ENCODE peak calls at places on chromosome 20, in ten cellular contexts. S is progenitor cell of endocrine pancreas; W is NB4; I is AG09309; M is IMR-90; A is adrenal gland; E is activated CD8-positive, alpha-beta T cell treated with anti-CD3 and anti-CD28 coated beads for 36 hours; D is tibial artery; V is mesothelial cell of epicardium; U is type B pancreatic cell. C is an unnamed sample.

GRCh38 chr20:49821850-49822249 is 9.2 kb downstream of the SLC9A8 start:
- DNase-seq in E (peak; percentile 17), S (no peak), M (peak; percentile 71), D (no peak), V (no peak), U (no peak), W (no peak), I (no peak), A (peak; percentile 35), C (no peak)

GRCh38 chr20:36830791-36831691 is 44.9 kb upstream of the TLDC2 start:
- DNase-seq in V (no peak), A (peak; percentile 86), S (no peak), W (no peak), U (no peak), M (peak; percentile 23), I (peak; percentile 52), D (peak; percentile 82), E (no peak), C (no peak)

GRCh38 chr20:59785118-59785959 is 148.1 kb downstream of the SYCP2 start:
- DNase-seq in M (no peak), V (no peak), I (no peak), D (no peak), A (no peak), E (no peak), U (peak; percentile 51), S (no peak), W (no peak), C (no peak)

GRCh38 chr20:40525356-40525755 is 163.7 kb downstream of the MAFB start:
- DNase-seq in V (no peak), M (peak; percentile 8), S (no peak), I (no peak), E (no peak), A (no peak), U (no peak), D (no peak), W (no peak), C (no peak)

GRCh38 chr20:35111141-35111888 is 18.7 kb upstream of the TRPC4AP start:
- DNase-seq in D (no peak), E (no peak), V (no peak), U (no peak), A (no peak), S (no peak), I (no peak), W (peak; percentile 44), M (peak; percentile 87), C (no peak)

GRCh38 chr20:62733891-62734290 is 25.3 kb downstream of the NTSR1 start:
- DNase-seq in W (no peak), E (no peak), M (no peak), I (no peak), A (no peak), V (no peak), S (no peak), D (peak; percentile 5), U (no peak), C (no peak)

GRCh38 chr20:33685328-33686007 is 717 bp downstream of the E2F1 start:
- DNase-seq in U (peak; percentile 77), V (no peak), I (no peak), M (no peak), D (no peak), W (peak; percentile 88), S (peak; percentile 50), A (peak; percentile 51), E (peak; percentile 82), C (no peak)

GRCh38 chr20:41452226-41452625 is 85.6 kb upstream of the EMILIN3 start:
- DNase-seq in V (no peak), W (no peak), D (no peak), I (no peak), E (no peak), U (no peak), M (no peak), A (no peak), S (no peak), C (no peak)

GRCh38 chr20:15905661-15906060 is 667.6 kb downstream of the KIF16B start:
- DNase-seq in E (no peak), W (no peak), M (no peak), V (no peak), A (no peak), I (no peak), U (no peak), S (no peak), D (no peak), C (no peak)

GRCh38 chr20:15900443-15900842 is 672.8 kb downstream of the KIF16B start:
- DNase-seq in D (no peak), I (no peak), V (no peak), W (no peak), A (no peak), U (no peak), E (no peak), S (no peak), M (no peak), C (no peak)

GRCh38 chr20:15899972-15900371 is 673.3 kb downstream of the KIF16B start:
- DNase-seq in M (no peak), E (no peak), D (no peak), I (no peak), V (no peak), U (no peak), S (no peak), A (no peak), W (no peak), C (no peak)

GRCh38 chr20:15902493-15902892 is 670.8 kb downstream of the KIF16B start:
- DNase-seq in V (no peak), M (no peak), S (no peak), U (no peak), E (peak; percentile 7), D (no peak), A (no peak), I (no peak), W (peak; percentile 45), C (no peak)
- TF ChIP-seq CTCF in V (no peak), M (no peak), S (no peak), U (peak; percentile 47), E (no peak), D (no peak), A (no peak), I (no peak), W (peak; percentile 52), C (no peak)

GRCh38 chr20:38573381-38573780 is 7.6 kb upstream of the ADIG start:
- DNase-seq in W (no peak), I (no peak), V (no peak), E (no peak), U (no peak), D (no peak), A (no peak), M (no peak), S (no peak), C (no peak)

GRCh38 chr20:38564680-38565079 is 16.3 kb upstream of the ADIG start:
- DNase-seq in A (no peak), I (no peak), W (no peak), E (no peak), V (no peak), M (no peak), D (no peak), S (no peak), U (no peak), C (no peak)

GRCh38 chr20:38566199-38566598 is 14.8 kb upstream of the ADIG start:
- DNase-seq in W (no peak), U (no peak), S (no peak), D (no peak), A (no peak), E (no peak), M (no peak), V (no peak), I (no peak), C (no peak)

DNA sequence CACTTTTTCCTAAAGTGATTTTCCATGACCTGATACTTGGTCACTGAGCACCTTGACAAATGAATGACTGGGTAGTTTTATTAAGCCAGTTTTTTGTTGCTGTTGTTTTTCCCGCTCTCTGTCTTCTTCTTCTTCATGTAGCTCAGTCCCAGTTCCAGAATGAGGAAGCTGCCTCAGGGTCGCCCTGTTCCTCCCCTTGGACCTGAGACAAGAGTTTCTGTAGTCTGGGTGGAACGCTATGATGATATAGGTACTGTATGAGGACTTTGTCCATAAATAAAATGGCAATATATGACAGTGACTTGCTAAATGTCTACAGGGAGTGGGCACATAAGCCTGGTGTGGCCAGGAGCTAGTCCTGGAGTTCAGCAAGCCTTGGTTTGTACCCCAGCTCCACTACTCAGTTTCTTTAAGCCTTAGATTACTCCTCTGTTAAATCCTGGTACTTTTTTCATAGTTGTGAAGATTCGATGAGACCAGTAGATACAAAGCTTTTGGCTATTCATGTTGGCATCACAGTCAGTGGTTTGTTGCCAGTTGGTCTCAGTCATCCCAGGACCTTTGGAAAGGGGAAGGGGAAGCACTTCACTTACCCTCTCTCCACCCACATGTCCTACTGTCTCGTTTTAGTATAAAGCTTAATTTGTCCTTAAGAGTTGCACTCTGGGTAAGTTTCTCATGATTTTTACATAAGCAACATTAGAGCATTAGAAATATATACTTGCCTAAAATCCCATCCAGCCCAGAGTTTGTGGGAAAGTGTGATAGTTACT is 11.1 kb upstream of the ADIG start:
- DNase-seq in D (no peak), M (no peak), W (no peak), S (no peak), A (no peak), U (no peak), I (no peak), V (no peak), E (no peak), C (no peak)
- TF ChIP-seq CTCF in D (no peak), M (no peak), W (no peak), S (no peak), A (no peak), U (no peak), I (no peak), V (no peak), E (no peak), C (no peak)

GRCh38 chr20:24158271-24158670 is 169.7 kb upstream of the GGTLC1 start:
- DNase-seq in E (no peak), V (no peak), A (no peak), M (no peak), D (no peak), W (no peak), I (no peak), U (no peak), S (no peak), C (no peak)

GRCh38 chr20:24157213-24157612 is 168.6 kb upstream of the GGTLC1 start:
- DNase-seq in D (no peak), W (no peak), M (no peak), E (peak; percentile 40), I (no peak), V (no peak), A (peak; percentile 39), U (no peak), S (no peak), C (no peak)

GRCh38 chr20:24164360-24164759 is 175.8 kb upstream of the GGTLC1 start:
- DNase-seq in M (no peak), V (no peak), S (no peak), I (no peak), U (no peak), D (no peak), A (no peak), W (peak; percentile 30), E (peak; percentile 52), C (no peak)

GRCh38 chr20:24163501-24163900 is 174.9 kb upstream of the GGTLC1 start:
- DNase-seq in D (no peak), E (no peak), V (no peak), W (no peak), M (no peak), S (no peak), U (no peak), A (no peak), I (no peak), C (no peak)

GRCh38 chr20:24160563-24161355 is 172.2 kb upstream of the GGTLC1 start:
- DNase-seq in E (peak; percentile 22), V (no peak), M (peak; percentile 63), I (peak; percentile 33), A (peak; percentile 72), U (no peak), S (peak; percentile 37), D (peak; percentile 60), W (peak; percentile 44), C (no peak)
- TF ChIP-seq CTCF in E (peak; percentile 58), V (peak; percentile 60), M (peak; percentile 77), I (peak; percentile 90), A (peak; percentile 66), U (peak; percentile 86), S (peak; percentile 83), D (peak; percentile 79), W (peak; percentile 90), C (no peak)

GRCh38 chr20:11585752-11586352 is 331.8 kb upstream of the BTBD3 start:
- DNase-seq in V (no peak), W (peak; percentile 22), I (no peak), E (no peak), A (no peak), S (no peak), U (no peak), D (no peak), M (peak; percentile 22), C (no peak)
- TF ChIP-seq CTCF in V (peak; percentile 49), W (no peak), I (peak; percentile 23), E (no peak), A (peak; percentile 25), S (peak; percentile 63), U (peak; percentile 76), D (no peak), M (peak; percentile 40), C (no peak)

C was measured in omental fat pad.